ENCODE peak calls at places on chromosome 10, in ten cellular contexts. W, N, O, L, M, R, T, Z, C and G are unnamed samples. For H4K20me1, the result is how much of the 10 kb centered on the place peaks cover.

GRCh38 chr10:87715727-87716670 is 56.3 kb downstream of the PAPSS2 start:
- DNase-seq in W (no peak), N (no peak), O (no peak), L (no peak), M (no peak), R (no peak), T (no peak), Z (no peak), C (no peak), G (no peak)

GRCh38 chr10:97534746-97535367 is 36.1 kb downstream of the UBTD1 start:
- DNase-seq in W (peak), N (peak), O (no peak), L (peak), M (peak), R (peak), T (peak), Z (peak), C (peak), G (no peak)

GRCh38 chr10:89702121-89702480 is 711 bp downstream of the KIF20B start:
- DNase-seq in W (no peak), N (peak), O (peak), L (peak), M (peak), R (peak), T (peak), Z (peak), C (peak), G (peak)

GRCh38 chr10:97744405-97745035 is 7.6 kb downstream of the ZFYVE27 start:
- DNase-seq in W (no peak), N (no peak), O (no peak), L (no peak), M (no peak), R (no peak), T (no peak), Z (peak), C (peak), G (no peak)

GRCh38 chr10:71282323-71282680 is 36.8 kb upstream of the SLC29A3 start:
- DNase-seq in W (no peak), N (no peak), O (no peak), L (no peak), M (no peak), R (no peak), T (no peak), Z (no peak), C (no peak), G (no peak)

GRCh38 chr10:24858244-24858907 is 94.0 kb downstream of the PRTFDC1 start:
- DNase-seq in W (no peak), N (peak), O (peak), L (peak), M (peak), R (peak), T (no peak), Z (no peak), C (no peak), G (peak)

GRCh38 chr10:34540492-34540891 is 274.6 kb downstream of the PARD3 start:
- DNase-seq in W (no peak), N (no peak), O (no peak), L (no peak), M (no peak), R (no peak), T (no peak), Z (no peak), C (no peak), G (no peak)

GRCh38 chr10:92042541-92042940 is 119.0 kb downstream of the BTAF1 start:
- DNase-seq in W (no peak), N (no peak), O (no peak), L (peak), M (no peak), R (no peak), T (no peak), Z (no peak), C (no peak), G (no peak)

GRCh38 chr10:5603848-5604170 is 62.6 kb downstream of the ASB13 start:
- DNase-seq in W (no peak), N (no peak), O (no peak), L (no peak), M (no peak), R (no peak), T (no peak), Z (no peak), C (no peak), G (no peak)

GRCh38 chr10:123136806-123137642 is 1.3 kb downstream of the HMX3 start:
- DNase-seq in W (peak), N (peak), O (no peak), L (peak), M (no peak), R (peak), T (no peak), Z (peak), C (no peak), G (peak)

GRCh38 chr10:17174626-17175025 is 26.8 kb downstream of the TRDMT1 start:
- DNase-seq in W (no peak), N (peak), O (no peak), L (no peak), M (no peak), R (peak), T (no peak), Z (no peak), C (no peak), G (no peak)

GRCh38 chr10:68633816-68634466 is 73.8 kb downstream of the TET1 start:
- DNase-seq in W (no peak), N (no peak), O (no peak), L (no peak), M (no peak), R (no peak), T (no peak), Z (no peak), C (no peak), G (no peak)

GRCh38 chr10:122207596-122207995 is 63.5 kb upstream of the BTBD16 start:
- DNase-seq in W (no peak), N (no peak), O (peak), L (no peak), M (no peak), R (no peak), T (no peak), Z (no peak), C (no peak), G (no peak)

GRCh38 chr10:28217848-28218247 is 85.0 kb downstream of the MPP7 start:
- DNase-seq in W (no peak), N (peak), O (peak), L (no peak), M (peak), R (peak), T (no peak), Z (no peak), C (no peak), G (peak)

GRCh38 chr10:114996542-114996941 is 58.5 kb downstream of the TRUB1 start:
- DNase-seq in W (no peak), N (peak), O (peak), L (no peak), M (no peak), R (peak), T (no peak), Z (no peak), C (no peak), G (no peak)

GRCh38 chr10:46536781-46537180 is 19.7 kb downstream of the GPRIN2 start:
- DNase-seq in W (no peak), N (no peak), O (no peak), L (no peak), M (no peak), R (no peak), T (no peak), Z (no peak), C (no peak), G (no peak)

GRCh38 chr10:15684768-15685167 is 35.0 kb downstream of the ITGA8 start:
- DNase-seq in W (no peak), N (no peak), O (no peak), L (no peak), M (no peak), R (no peak), T (peak), Z (no peak), C (no peak), G (no peak)

GRCh38 chr10:27155073-27155754 is at the start of gene MASTL:
- DNase-seq in W (peak), N (peak), O (peak), L (peak), M (peak), R (peak), T (peak), Z (peak), C (peak), G (peak)

GRCh38 chr10:96992721-96993120 is 160.6 kb downstream of the LCOR start:
- DNase-seq in W (no peak), N (no peak), O (no peak), L (no peak), M (no peak), R (no peak), T (peak), Z (no peak), C (no peak), G (no peak)

GRCh38 chr10:84876116-84876999 is 548.0 kb downstream of the CCSER2 start:
- DNase-seq in W (no peak), N (no peak), O (no peak), L (no peak), M (no peak), R (no peak), T (no peak), Z (no peak), C (peak), G (no peak)

GRCh38 chr10:44921506-44921905 is 10.4 kb downstream of the TMEM72 start:
- DNase-seq in W (no peak), N (no peak), O (no peak), L (no peak), M (no peak), R (no peak), T (no peak), Z (no peak), C (no peak), G (no peak)

GRCh38 chr10:87723500-87723899 is 63.8 kb downstream of the PAPSS2 start:
- DNase-seq in W (no peak), N (no peak), O (peak), L (no peak), M (peak), R (no peak), T (no peak), Z (no peak), C (no peak), G (no peak)

GRCh38 chr10:88045116-88045515 is 181.7 kb downstream of the PTEN start:
- DNase-seq in W (no peak), N (no peak), O (peak), L (no peak), M (no peak), R (peak), T (no peak), Z (no peak), C (no peak), G (no peak)

GRCh38 chr10:32893431-32893830 is 64.6 kb downstream of the ITGB1 start:
- DNase-seq in W (peak), N (peak), O (no peak), L (peak), M (peak), R (no peak), T (no peak), Z (no peak), C (no peak), G (no peak)

GRCh38 chr10:112963835-112964234 is 13.8 kb downstream of the TCF7L2 start:
- DNase-seq in W (no peak), N (peak), O (peak), L (no peak), M (peak), R (peak), T (no peak), Z (peak), C (no peak), G (no peak)
- H4K20me1 ChIP-seq in W (under half), N (under half), O (under half), L (under half), M (under half), R (under half), T (under half), Z (under half), C (under half), G (under half)

DNA sequence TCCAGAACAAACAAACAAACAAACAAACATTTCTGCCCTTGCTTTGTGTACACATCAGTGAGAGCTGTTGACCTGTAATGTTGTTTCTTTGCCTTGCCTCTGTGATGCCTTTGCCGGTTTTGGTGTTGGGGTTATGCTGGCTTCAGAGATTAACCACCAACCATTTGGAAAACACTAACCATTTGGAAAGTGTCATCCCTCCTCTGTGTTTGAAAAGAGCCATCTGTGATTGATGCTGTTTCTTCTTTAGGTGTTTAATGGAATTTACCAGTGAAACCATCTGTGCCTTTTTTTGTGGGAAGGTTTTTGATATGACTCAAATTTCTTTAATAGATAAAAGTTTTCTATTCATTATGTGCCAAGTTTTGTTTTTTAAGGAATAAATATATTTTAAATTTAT is 46.5 kb downstream of the INPP5A start:
- DNase-seq in W (no peak), N (no peak), O (no peak), L (no peak), M (no peak), R (no peak), T (no peak), Z (no peak), C (no peak), G (no peak)
- H4K20me1 ChIP-seq in W (under half), N (under half), O (half or more), L (under half), M (under half), R (under half), T (under half), Z (under half), C (under half), G (under half)

DNA sequence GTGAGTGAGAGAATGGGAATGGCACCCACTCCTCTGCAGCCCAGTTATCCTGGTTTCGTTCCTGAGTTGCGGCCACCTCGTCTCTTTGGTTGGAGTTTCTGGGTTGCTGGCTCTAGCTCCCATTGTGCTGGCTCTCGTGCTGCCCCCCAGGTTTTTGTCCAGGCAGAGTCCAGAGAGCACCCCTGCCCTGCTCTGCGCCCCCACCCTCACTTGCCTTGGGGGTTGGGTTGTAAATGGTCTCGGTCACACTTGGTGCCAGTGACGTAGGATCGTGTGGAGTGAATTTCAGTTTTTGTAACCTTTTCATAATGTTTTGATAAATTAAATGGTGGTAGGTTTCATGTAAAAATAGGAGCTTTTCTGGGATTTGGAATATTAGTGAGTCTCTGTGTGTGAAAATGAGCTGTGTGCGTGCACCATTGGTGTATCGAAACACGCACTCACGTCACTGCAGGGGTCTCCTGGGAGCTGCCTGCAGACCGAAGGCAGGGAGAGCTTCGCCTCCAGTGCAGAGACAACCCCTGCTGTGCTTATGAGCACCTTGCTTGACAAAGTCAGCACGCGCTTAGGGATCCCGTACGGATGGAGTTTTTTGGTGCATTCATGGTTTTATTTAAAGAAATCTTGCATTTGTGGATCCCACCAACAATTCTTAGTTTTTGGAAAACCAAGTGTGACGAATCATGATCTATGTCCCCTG is 32.9 kb downstream of the PFKP start:
- DNase-seq in W (no peak), N (no peak), O (no peak), L (no peak), M (no peak), R (no peak), T (no peak), Z (no peak), C (no peak), G (no peak)
- H4K20me1 ChIP-seq in W (under half), N (under half), O (under half), L (under half), M (under half), R (under half), T (under half), Z (under half), C (under half), G (under half)

GRCh38 chr10:22623624-22624263 is 90.6 kb downstream of the PIP4K2A start:
- DNase-seq in W (no peak), N (peak), O (peak), L (no peak), M (no peak), R (no peak), T (no peak), Z (peak), C (no peak), G (no peak)
- H4K20me1 ChIP-seq in W (under half), N (under half), O (under half), L (under half), M (under half), R (under half), T (under half), Z (under half), C (under half), G (under half)

DNA sequence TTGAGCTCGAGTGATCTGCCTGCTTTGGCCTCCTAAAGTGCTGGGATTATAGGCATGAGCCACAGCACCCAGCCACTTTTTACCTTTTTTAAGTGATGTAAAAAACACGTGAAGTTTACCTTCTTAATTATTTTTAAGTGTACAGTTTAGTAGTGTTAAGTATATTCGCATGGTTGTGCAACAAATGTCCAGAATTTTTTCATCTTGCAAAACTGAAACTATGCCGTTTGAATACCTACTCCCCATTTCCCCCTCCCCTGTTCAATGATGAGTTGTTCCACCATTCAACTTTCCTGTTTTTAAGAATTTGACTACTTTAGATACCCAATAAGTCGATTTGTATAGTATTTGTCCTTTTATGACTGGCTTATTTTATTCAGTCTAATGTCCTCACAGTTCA is 10.9 kb downstream of the NRBF2 start:
- DNase-seq in W (no peak), N (peak), O (no peak), L (no peak), M (no peak), R (no peak), T (no peak), Z (no peak), C (no peak), G (no peak)
- H4K20me1 ChIP-seq in W (under half), N (under half), O (half or more), L (under half), M (under half), R (under half), T (under half), Z (under half), C (under half), G (under half)

DNA sequence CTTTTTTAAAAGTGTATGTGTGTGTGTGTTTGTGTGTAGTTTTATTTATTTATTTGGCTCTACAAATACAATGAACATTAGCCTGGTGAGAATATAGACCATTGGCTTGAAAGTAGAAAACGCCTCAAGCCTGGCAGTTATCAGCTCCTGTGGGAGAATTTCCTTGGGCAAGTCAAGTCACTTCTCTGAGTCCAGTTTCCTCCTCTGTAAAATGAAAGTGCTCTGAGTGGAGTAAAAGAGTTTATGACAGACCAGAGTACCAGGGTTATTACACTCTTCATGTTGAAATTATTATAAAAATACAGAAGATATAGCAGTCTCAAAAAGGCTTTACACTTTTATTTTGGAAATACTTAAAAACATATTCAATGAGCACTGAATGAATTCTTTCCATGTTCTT is 10.1 kb upstream of the RHOBTB1 start:
- DNase-seq in W (no peak), N (no peak), O (no peak), L (no peak), M (no peak), R (no peak), T (no peak), Z (no peak), C (no peak), G (no peak)
- H4K20me1 ChIP-seq in W (under half), N (under half), O (under half), L (under half), M (under half), R (under half), T (under half), Z (under half), C (under half), G (under half)